ENCODE peak calls at places on chromosome 3, in eight cellular contexts. W is heart left ventricle, S is suprapubic skin, T is tibial nerve, N is HepG2, K is body of pancreas, G is endothelial cell of umbilical vein, C is Peyer's patch. Y is an unnamed sample.
A peak's percentile ranks its signal among the peaks of the same experiment; 100 is the strongest.

GRCh38 chr3:139319428-139320402 is 24.1 kb upstream of the MRPS22 start:
- DNase-seq in W (no peak), S (peak; percentile 44), T (no peak), N (peak; percentile 23), K (peak; percentile 13), G (peak; percentile 5), C (no peak), Y (no peak)

GRCh38 chr3:174955513-174956001 is 96.4 kb downstream of the NAALADL2 start:
- DNase-seq in W (no peak), S (peak; percentile 57), T (no peak), N (peak; percentile 1), K (no peak), G (peak; percentile 16), C (no peak), Y (no peak)

GRCh38 chr3:29937185-29937584 is 656.3 kb downstream of the RBMS3 start:
- DNase-seq in W (no peak), S (no peak), T (no peak), N (no peak), K (no peak), G (peak; percentile 35), C (no peak), Y (no peak)

GRCh38 chr3:128572644-128573105 is 77.9 kb downstream of the RPN1 start:
- DNase-seq in W (no peak), S (no peak), T (no peak), N (peak; percentile 40), K (no peak), G (no peak), C (no peak), Y (no peak)

GRCh38 chr3:179738998-179739397 is 86.2 kb downstream of the USP13 start:
- DNase-seq in W (no peak), S (no peak), T (no peak), N (no peak), K (no peak), G (no peak), C (no peak), Y (no peak)

GRCh38 chr3:129461022-129461421 is 21.0 kb downstream of the IFT122 start:
- DNase-seq in W (no peak), S (no peak), T (no peak), N (no peak), K (no peak), G (no peak), C (no peak), Y (no peak)

GRCh38 chr3:13644341-13645082 is 95.6 kb downstream of the FBLN2 start:
- DNase-seq in W (no peak), S (no peak), T (no peak), N (no peak), K (no peak), G (no peak), C (no peak), Y (no peak)

GRCh38 chr3:13420051-13420816 is at the start of gene NUP210:
- DNase-seq in W (peak; percentile 42), S (no peak), T (no peak), N (peak; percentile 50), K (peak; percentile 59), G (no peak), C (peak; percentile 87), Y (no peak)

GRCh38 chr3:142958707-142959106 is 4.8 kb downstream of the PAQR9 start:
- DNase-seq in W (no peak), S (no peak), T (no peak), N (no peak), K (no peak), G (no peak), C (no peak), Y (no peak)

GRCh38 chr3:185766645-185767323 is 58.1 kb downstream of the IGF2BP2 start:
- DNase-seq in W (no peak), S (no peak), T (no peak), N (no peak), K (no peak), G (no peak), C (peak; percentile 49), Y (no peak)

GRCh38 chr3:52245322-52246263 is at the start of gene PPM1M:
- DNase-seq in W (peak; percentile 67), S (peak; percentile 81), T (no peak), N (no peak), K (peak; percentile 49), G (peak; percentile 51), C (peak; percentile 76), Y (peak; percentile 88)

GRCh38 chr3:126349611-126350501 is 7.4 kb downstream of the KLF15 start:
- DNase-seq in W (peak; percentile 14), S (peak; percentile 56), T (no peak), N (no peak), K (peak; percentile 2), G (no peak), C (peak; percentile 35), Y (no peak)

GRCh38 chr3:40086890-40087884 is 222.3 kb upstream of the EIF1B start:
- DNase-seq in W (no peak), S (no peak), T (no peak), N (peak; percentile 92), K (peak; percentile 60), G (no peak), C (no peak), Y (no peak)

GRCh38 chr3:138461246-138461645 is 26.8 kb downstream of the ESYT3 start:
- DNase-seq in W (no peak), S (no peak), T (no peak), N (no peak), K (no peak), G (no peak), C (no peak), Y (peak; percentile 82)

GRCh38 chr3:66490214-66490613 is 10.6 kb downstream of the LRIG1 start:
- DNase-seq in W (no peak), S (no peak), T (peak; percentile 15), N (no peak), K (no peak), G (peak; percentile 71), C (peak; percentile 69), Y (no peak)

GRCh38 chr3:107806021-107806420 is 283.3 kb downstream of the BBX start:
- DNase-seq in W (no peak), S (no peak), T (no peak), N (no peak), K (no peak), G (no peak), C (no peak), Y (no peak)

GRCh38 chr3:142210608-142211007 is 14.8 kb downstream of the GK5 start:
- DNase-seq in W (no peak), S (no peak), T (no peak), N (no peak), K (no peak), G (no peak), C (no peak), Y (no peak)

GRCh38 chr3:107813066-107813465 is 277.8 kb downstream of the CD47 start:
- DNase-seq in W (no peak), S (no peak), T (no peak), N (no peak), K (no peak), G (no peak), C (no peak), Y (no peak)

GRCh38 chr3:196942915-196943277 is 568 bp upstream of the NCBP2 start:
- DNase-seq in W (no peak), S (peak; percentile 80), T (no peak), N (no peak), K (peak; percentile 21), G (no peak), C (no peak), Y (no peak)

GRCh38 chr3:84738101-84738500 is 220.7 kb upstream of the CADM2 start:
- DNase-seq in W (no peak), S (no peak), T (no peak), N (no peak), K (no peak), G (no peak), C (no peak), Y (no peak)
- TF ChIP-seq CTCF in W (no peak), S (no peak), T (no peak), N (no peak), K (no peak), G (no peak), C (no peak), Y (no peak)

DNA sequence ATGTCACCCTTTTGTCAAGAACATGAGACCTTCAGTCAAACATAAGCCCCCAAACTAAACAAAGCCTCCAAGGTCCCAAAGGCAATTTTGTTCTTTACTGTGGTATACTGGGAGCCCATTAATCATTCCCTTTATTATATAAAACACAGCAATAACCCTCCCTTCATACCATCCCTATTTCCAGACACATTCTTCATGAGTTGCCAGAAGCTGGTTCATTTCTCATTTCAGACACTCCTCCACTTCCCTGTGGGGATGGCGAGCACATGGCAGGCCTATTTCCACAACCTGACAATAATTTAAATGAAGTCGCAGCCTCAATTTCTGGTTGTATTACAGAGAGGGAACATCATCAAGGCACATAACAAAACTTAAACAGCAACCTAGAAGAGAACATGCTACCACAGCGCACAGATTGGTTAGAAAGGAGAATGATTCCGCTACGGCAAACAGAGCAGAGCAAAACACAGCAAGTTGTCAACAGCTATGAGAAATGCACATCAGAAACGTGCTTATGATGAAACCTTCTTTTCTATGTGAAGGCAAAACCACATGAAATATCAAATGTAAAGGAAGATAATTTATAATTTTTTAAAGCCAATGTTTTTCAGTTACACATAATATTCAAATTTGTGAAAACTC is 63.3 kb upstream of the ARHGEF3 start:
- DNase-seq in W (no peak), S (no peak), T (no peak), N (no peak), K (no peak), G (no peak), C (no peak), Y (no peak)
- H3K4me1 ChIP-seq in W (peaks cover 7% of the 10 kb centered on the region), S (peaks cover 3% of the 10 kb centered on the region), T (peaks cover 14% of the 10 kb centered on the region), N (peaks cover 45% of the 10 kb centered on the region), K (peaks cover 6% of the 10 kb centered on the region), G (peaks cover 7% of the 10 kb centered on the region), C (no peaks in the 10 kb centered on the region), Y (peaks cover 15% of the 10 kb centered on the region)

DNA sequence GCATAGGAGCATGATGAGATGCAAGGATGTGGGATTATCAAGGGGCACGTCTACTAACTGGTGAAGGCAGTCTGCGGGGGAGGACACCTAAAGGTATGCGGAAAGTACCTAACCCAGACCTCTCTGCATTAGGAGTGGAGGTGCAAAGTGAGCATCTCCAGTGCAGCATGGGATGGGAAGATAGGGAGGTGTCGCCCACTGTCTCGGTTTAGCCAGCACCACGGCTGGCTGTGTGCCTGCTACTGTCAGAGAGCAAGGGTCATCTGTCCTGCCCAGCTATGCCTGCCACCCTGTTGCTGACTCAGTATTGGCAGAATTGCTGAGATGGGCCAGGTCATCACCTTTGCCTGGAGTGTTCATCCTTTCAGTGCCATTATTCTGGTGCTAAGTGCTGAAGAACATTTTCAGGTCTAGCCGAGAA is 40.1 kb downstream of the OXNAD1 start:
- DNase-seq in W (no peak), S (no peak), T (no peak), N (no peak), K (no peak), G (no peak), C (peak; percentile 72), Y (no peak)
- TF ChIP-seq POLR2A in W (no peak), S (no peak), T (no peak), N (no peak), K (no peak), G (no peak), C (no peak), Y (no peak)

DNA sequence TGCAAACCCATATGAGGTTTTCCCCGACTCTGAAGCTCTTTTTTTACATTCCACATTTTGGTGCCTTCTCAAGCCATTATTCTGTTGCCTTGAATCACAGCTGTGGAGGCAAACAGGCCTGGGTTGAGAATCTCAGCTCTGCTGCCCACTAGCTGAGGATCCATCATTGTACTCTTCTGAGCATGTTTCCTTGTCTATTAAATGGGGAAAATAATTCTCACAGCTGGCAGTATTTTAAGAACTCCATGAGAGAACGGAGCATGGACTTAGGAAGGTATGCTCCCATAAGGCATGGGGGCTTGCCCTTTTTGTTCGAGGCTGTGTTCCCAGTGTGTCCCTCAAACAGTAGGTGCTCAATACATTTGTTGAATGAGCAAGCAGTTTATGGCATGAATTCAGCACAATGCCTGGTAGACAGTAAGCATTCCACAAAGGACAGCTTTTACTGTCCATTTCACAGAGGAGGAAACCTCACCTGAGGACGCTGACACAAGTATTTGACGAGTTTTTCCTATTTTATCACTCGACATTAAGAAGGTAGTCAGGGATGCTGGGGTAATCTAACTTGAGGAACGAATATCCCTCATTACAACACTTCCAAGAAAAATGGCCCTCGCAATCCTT is 2.2 kb upstream of the PTPRG start:
- DNase-seq in W (no peak), S (no peak), T (no peak), N (no peak), K (no peak), G (no peak), C (no peak), Y (no peak)
- TF ChIP-seq CTCF in W (no peak), S (no peak), T (no peak), N (peak; percentile 36), K (no peak), G (peak; percentile 14), C (no peak), Y (no peak)